ENCODE peak calls at places on chromosomes 11 and 22, in nine cellular contexts. One of them, this sample, is unnamed.

GRCh38 chr11:12064136-12064953 is 46.0 kb upstream of the MICAL2 start:
- DNase-seq in CD8-positive, alpha-beta T cell: no peak
- DNase-seq in cardiac fibroblast: no peak
- DNase-seq in vagina: no peak
- DNase-seq in mucosa of descending colon: no peak
- DNase-seq in psoas muscle: no peak
- DNase-seq in SK-N-SH: no peak
- DNase-seq in BJ: no peak
- DNase-seq in adrenal gland: no peak
- DNase-seq in this sample: no peak

GRCh38 chr11:26953770-26954392 is 40.0 kb upstream of the FIBIN start:
- DNase-seq in CD8-positive, alpha-beta T cell: no peak
- DNase-seq in cardiac fibroblast: peak
- DNase-seq in vagina: no peak
- DNase-seq in mucosa of descending colon: no peak
- DNase-seq in psoas muscle: no peak
- DNase-seq in SK-N-SH: peak
- DNase-seq in BJ: no peak
- DNase-seq in adrenal gland: no peak
- DNase-seq in this sample: peak

GRCh38 chr11:103537904-103538502 is 428.8 kb downstream of the DYNC2H1 start:
- DNase-seq in CD8-positive, alpha-beta T cell: no peak
- DNase-seq in cardiac fibroblast: peak
- DNase-seq in vagina: no peak
- DNase-seq in mucosa of descending colon: no peak
- DNase-seq in psoas muscle: no peak
- DNase-seq in SK-N-SH: peak
- DNase-seq in BJ: no peak
- DNase-seq in adrenal gland: no peak
- DNase-seq in this sample: peak

GRCh38 chr11:57310630-57311086 is 14.1 kb downstream of the TNKS1BP1 start:
- DNase-seq in CD8-positive, alpha-beta T cell: no peak
- DNase-seq in cardiac fibroblast: no peak
- DNase-seq in vagina: no peak
- DNase-seq in mucosa of descending colon: no peak
- DNase-seq in psoas muscle: no peak
- DNase-seq in SK-N-SH: no peak
- DNase-seq in BJ: no peak
- DNase-seq in adrenal gland: peak
- DNase-seq in this sample: peak

GRCh38 chr11:27783701-27784355 is 83.6 kb upstream of the BDNF start:
- DNase-seq in CD8-positive, alpha-beta T cell: no peak
- DNase-seq in cardiac fibroblast: no peak
- DNase-seq in vagina: no peak
- DNase-seq in mucosa of descending colon: no peak
- DNase-seq in psoas muscle: no peak
- DNase-seq in SK-N-SH: no peak
- DNase-seq in BJ: no peak
- DNase-seq in adrenal gland: no peak
- DNase-seq in this sample: peak

GRCh38 chr11:84430661-84431060 is 1144.5 kb upstream of the CCDC90B start:
- DNase-seq in CD8-positive, alpha-beta T cell: no peak
- DNase-seq in cardiac fibroblast: no peak
- DNase-seq in vagina: no peak
- DNase-seq in mucosa of descending colon: no peak
- DNase-seq in psoas muscle: no peak
- DNase-seq in SK-N-SH: no peak
- DNase-seq in BJ: no peak
- DNase-seq in adrenal gland: peak
- DNase-seq in this sample: no peak

GRCh38 chr11:111601979-111602864 is at the start of gene SIK2:
- DNase-seq in CD8-positive, alpha-beta T cell: peak
- DNase-seq in cardiac fibroblast: peak
- DNase-seq in vagina: peak
- DNase-seq in mucosa of descending colon: peak
- DNase-seq in psoas muscle: peak
- DNase-seq in SK-N-SH: peak
- DNase-seq in BJ: peak
- DNase-seq in adrenal gland: peak
- DNase-seq in this sample: peak

GRCh38 chr11:16799890-16800289 is 61.4 kb downstream of the C11orf58 start:
- DNase-seq in CD8-positive, alpha-beta T cell: no peak
- DNase-seq in cardiac fibroblast: no peak
- DNase-seq in vagina: no peak
- DNase-seq in mucosa of descending colon: no peak
- DNase-seq in psoas muscle: no peak
- DNase-seq in SK-N-SH: no peak
- DNase-seq in BJ: no peak
- DNase-seq in adrenal gland: no peak
- DNase-seq in this sample: no peak

GRCh38 chr11:44510372-44510771 is 55.1 kb upstream of the CD82 start:
- DNase-seq in CD8-positive, alpha-beta T cell: no peak
- DNase-seq in cardiac fibroblast: no peak
- DNase-seq in vagina: no peak
- DNase-seq in mucosa of descending colon: no peak
- DNase-seq in psoas muscle: no peak
- DNase-seq in SK-N-SH: no peak
- DNase-seq in BJ: no peak
- DNase-seq in adrenal gland: no peak
- DNase-seq in this sample: no peak

GRCh38 chr11:36433896-36434295 is 76.2 kb downstream of the TRAF6 start:
- DNase-seq in CD8-positive, alpha-beta T cell: no peak
- DNase-seq in cardiac fibroblast: no peak
- DNase-seq in vagina: no peak
- DNase-seq in mucosa of descending colon: no peak
- DNase-seq in psoas muscle: no peak
- DNase-seq in SK-N-SH: no peak
- DNase-seq in BJ: no peak
- DNase-seq in adrenal gland: no peak
- DNase-seq in this sample: no peak

GRCh38 chr11:36427876-36428275 is 82.2 kb downstream of the TRAF6 start:
- DNase-seq in CD8-positive, alpha-beta T cell: no peak
- DNase-seq in cardiac fibroblast: no peak
- DNase-seq in vagina: no peak
- DNase-seq in mucosa of descending colon: no peak
- DNase-seq in psoas muscle: no peak
- DNase-seq in SK-N-SH: no peak
- DNase-seq in BJ: no peak
- DNase-seq in adrenal gland: no peak
- DNase-seq in this sample: peak

GRCh38 chr11:36432093-36432469 is 78.0 kb downstream of the TRAF6 start:
- DNase-seq in CD8-positive, alpha-beta T cell: no peak
- DNase-seq in cardiac fibroblast: no peak
- DNase-seq in vagina: no peak
- DNase-seq in mucosa of descending colon: no peak
- DNase-seq in psoas muscle: no peak
- DNase-seq in SK-N-SH: no peak
- DNase-seq in BJ: no peak
- DNase-seq in adrenal gland: no peak
- DNase-seq in this sample: no peak

GRCh38 chr11:36432747-36433146 is 77.3 kb downstream of the TRAF6 start:
- DNase-seq in CD8-positive, alpha-beta T cell: no peak
- DNase-seq in cardiac fibroblast: no peak
- DNase-seq in vagina: no peak
- DNase-seq in mucosa of descending colon: no peak
- DNase-seq in psoas muscle: no peak
- DNase-seq in SK-N-SH: no peak
- DNase-seq in BJ: no peak
- DNase-seq in adrenal gland: no peak
- DNase-seq in this sample: no peak

DNA sequence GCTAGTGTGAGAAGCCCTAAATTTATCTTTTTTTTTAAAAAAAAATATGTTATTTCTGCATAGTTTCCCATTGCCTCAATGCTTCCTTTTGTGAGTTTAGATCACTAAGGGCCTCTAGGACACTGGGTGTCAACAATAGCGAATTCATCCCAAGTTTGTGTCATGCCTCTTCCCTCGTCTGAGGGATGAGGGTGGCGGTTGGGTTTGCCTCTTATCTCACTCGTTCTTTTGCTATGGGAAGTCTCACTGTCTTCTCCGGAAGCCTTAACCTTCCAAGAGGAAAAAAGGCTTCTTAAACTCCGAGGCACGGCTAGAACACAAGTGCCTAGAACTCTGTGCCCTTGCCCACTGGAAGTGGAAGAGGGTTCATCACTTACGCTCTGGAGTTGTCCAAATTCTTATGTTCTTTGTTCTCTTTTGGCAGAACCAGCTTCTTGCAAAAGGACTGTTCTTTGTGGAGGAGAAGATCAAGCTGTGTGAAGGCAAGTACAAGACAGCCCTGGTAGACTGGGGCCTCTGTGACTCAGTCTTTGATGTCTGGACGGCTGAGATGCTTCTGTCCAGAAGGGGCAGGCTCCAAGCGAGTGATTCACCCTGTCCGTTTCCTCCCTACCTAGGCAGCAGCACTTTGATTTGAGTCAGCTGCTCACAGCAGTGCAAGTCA is 78.5 kb downstream of the TRAF6 start:
- DNase-seq in CD8-positive, alpha-beta T cell: no peak
- DNase-seq in cardiac fibroblast: peak
- DNase-seq in vagina: peak
- DNase-seq in mucosa of descending colon: no peak
- DNase-seq in psoas muscle: peak
- DNase-seq in SK-N-SH: no peak
- DNase-seq in BJ: peak
- DNase-seq in adrenal gland: peak
- DNase-seq in this sample: peak
- TF ChIP-seq CTCF in CD8-positive, alpha-beta T cell: no peak
- TF ChIP-seq CTCF in cardiac fibroblast: no peak
- TF ChIP-seq CTCF in vagina: no peak
- TF ChIP-seq CTCF in mucosa of descending colon: no peak
- TF ChIP-seq CTCF in psoas muscle: no peak
- TF ChIP-seq CTCF in SK-N-SH: peak
- TF ChIP-seq CTCF in BJ: peak
- TF ChIP-seq CTCF in adrenal gland: no peak
- TF ChIP-seq CTCF in this sample: peak

GRCh38 chr22:36913431-36914382 is at the start of gene CSF2RB:
- DNase-seq in CD8-positive, alpha-beta T cell: no peak
- DNase-seq in cardiac fibroblast: no peak
- DNase-seq in vagina: no peak
- DNase-seq in mucosa of descending colon: no peak
- DNase-seq in psoas muscle: peak
- DNase-seq in SK-N-SH: no peak
- DNase-seq in BJ: no peak
- DNase-seq in adrenal gland: peak
- DNase-seq in this sample: no peak
- H3K4me3 ChIP-seq in CD8-positive, alpha-beta T cell: no peak
- H3K4me3 ChIP-seq in cardiac fibroblast: no peak
- H3K4me3 ChIP-seq in vagina: no peak
- H3K4me3 ChIP-seq in mucosa of descending colon: no peak
- H3K4me3 ChIP-seq in psoas muscle: peak
- H3K4me3 ChIP-seq in SK-N-SH: no peak
- H3K4me3 ChIP-seq in BJ: no peak
- H3K4me3 ChIP-seq in adrenal gland: no peak
- H3K4me3 ChIP-seq in this sample: no peak

DNA sequence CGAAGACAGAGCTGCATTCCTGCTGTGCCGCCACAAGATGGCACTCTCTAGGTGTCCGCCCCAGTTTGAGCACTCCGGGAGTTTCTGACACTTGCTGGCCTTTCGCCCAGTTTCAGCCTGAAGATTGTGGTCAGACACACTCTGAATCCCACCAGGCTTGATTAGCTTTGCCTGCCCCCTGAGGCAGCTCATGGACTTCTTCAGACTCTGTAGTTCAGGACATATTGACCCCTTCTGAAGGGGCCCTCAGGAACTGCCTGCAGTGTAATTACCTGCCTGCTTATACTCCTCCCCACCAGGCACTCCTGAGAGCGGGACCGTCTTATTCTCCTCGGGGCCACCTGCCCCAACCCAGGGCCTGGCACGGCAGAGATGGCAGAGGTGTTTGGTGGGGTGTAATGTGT is 46.2 kb downstream of the EIF3F start:
- DNase-seq in CD8-positive, alpha-beta T cell: peak
- DNase-seq in cardiac fibroblast: peak
- DNase-seq in vagina: peak
- DNase-seq in mucosa of descending colon: peak
- DNase-seq in psoas muscle: peak
- DNase-seq in SK-N-SH: peak
- DNase-seq in BJ: no peak
- DNase-seq in adrenal gland: peak
- DNase-seq in this sample: peak
- TF ChIP-seq CTCF in CD8-positive, alpha-beta T cell: peak
- TF ChIP-seq CTCF in cardiac fibroblast: peak
- TF ChIP-seq CTCF in vagina: peak
- TF ChIP-seq CTCF in mucosa of descending colon: peak
- TF ChIP-seq CTCF in psoas muscle: peak
- TF ChIP-seq CTCF in SK-N-SH: peak
- TF ChIP-seq CTCF in BJ: peak
- TF ChIP-seq CTCF in adrenal gland: peak
- TF ChIP-seq CTCF in this sample: peak

DNA sequence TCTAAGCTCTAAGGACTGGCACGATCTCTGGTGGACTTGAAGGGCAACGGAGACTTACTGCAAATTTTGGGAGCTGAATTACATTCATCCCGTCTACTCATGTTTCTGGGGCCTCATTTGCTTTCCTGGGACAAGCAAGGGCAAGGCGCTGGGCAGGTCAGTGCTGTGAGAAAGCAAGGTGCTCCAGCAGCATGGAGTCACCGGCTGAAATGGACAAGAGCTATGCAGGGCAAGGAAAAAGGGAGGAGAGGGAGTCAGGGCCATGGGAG is 25.6 kb downstream of the FLI1 start:
- DNase-seq in CD8-positive, alpha-beta T cell: no peak
- DNase-seq in cardiac fibroblast: no peak
- DNase-seq in vagina: no peak
- DNase-seq in mucosa of descending colon: no peak
- DNase-seq in psoas muscle: no peak
- DNase-seq in SK-N-SH: no peak
- DNase-seq in BJ: no peak
- DNase-seq in adrenal gland: no peak
- DNase-seq in this sample: no peak
- H3K4me3 ChIP-seq in CD8-positive, alpha-beta T cell: peak
- H3K4me3 ChIP-seq in cardiac fibroblast: no peak
- H3K4me3 ChIP-seq in vagina: no peak
- H3K4me3 ChIP-seq in mucosa of descending colon: no peak
- H3K4me3 ChIP-seq in psoas muscle: no peak
- H3K4me3 ChIP-seq in SK-N-SH: no peak
- H3K4me3 ChIP-seq in BJ: no peak
- H3K4me3 ChIP-seq in adrenal gland: no peak
- H3K4me3 ChIP-seq in this sample: no peak

GRCh38 chr11:60915250-60915914 is 1.4 kb downstream of the TMEM109 start:
- DNase-seq in CD8-positive, alpha-beta T cell: peak
- DNase-seq in cardiac fibroblast: peak
- DNase-seq in vagina: no peak
- DNase-seq in mucosa of descending colon: peak
- DNase-seq in psoas muscle: peak
- DNase-seq in SK-N-SH: peak
- DNase-seq in BJ: no peak
- DNase-seq in adrenal gland: peak
- DNase-seq in this sample: peak
- TF ChIP-seq CTCF in CD8-positive, alpha-beta T cell: peak
- TF ChIP-seq CTCF in cardiac fibroblast: peak
- TF ChIP-seq CTCF in vagina: no peak
- TF ChIP-seq CTCF in mucosa of descending colon: no peak
- TF ChIP-seq CTCF in psoas muscle: peak
- TF ChIP-seq CTCF in SK-N-SH: peak
- TF ChIP-seq CTCF in BJ: peak
- TF ChIP-seq CTCF in adrenal gland: no peak
- TF ChIP-seq CTCF in this sample: peak

DNA sequence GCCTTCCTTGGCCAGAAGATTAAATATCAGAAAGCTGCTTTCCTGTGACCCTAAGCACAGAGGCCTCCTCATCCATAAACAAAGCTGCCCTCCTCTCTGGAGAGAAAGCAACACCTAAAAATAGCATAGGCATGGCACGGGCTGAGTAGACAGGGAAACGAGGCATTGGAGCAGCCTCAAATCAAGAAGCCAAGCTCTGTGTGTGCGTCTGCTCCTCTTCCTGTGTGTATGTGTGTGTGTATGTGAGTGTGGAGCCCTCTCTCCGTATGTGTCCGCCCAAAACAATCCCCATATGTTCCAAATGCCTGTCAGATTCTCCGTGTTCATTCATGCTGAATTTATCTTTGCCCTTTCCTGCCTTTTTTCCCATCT is 24.0 kb downstream of the KCNJ5 start:
- DNase-seq in CD8-positive, alpha-beta T cell: no peak
- DNase-seq in cardiac fibroblast: no peak
- DNase-seq in vagina: no peak
- DNase-seq in mucosa of descending colon: no peak
- DNase-seq in psoas muscle: no peak
- DNase-seq in SK-N-SH: no peak
- DNase-seq in BJ: no peak
- DNase-seq in adrenal gland: no peak
- DNase-seq in this sample: no peak
- H3K4me3 ChIP-seq in CD8-positive, alpha-beta T cell: no peak
- H3K4me3 ChIP-seq in cardiac fibroblast: no peak
- H3K4me3 ChIP-seq in vagina: no peak
- H3K4me3 ChIP-seq in mucosa of descending colon: no peak
- H3K4me3 ChIP-seq in psoas muscle: no peak
- H3K4me3 ChIP-seq in SK-N-SH: no peak
- H3K4me3 ChIP-seq in BJ: no peak
- H3K4me3 ChIP-seq in adrenal gland: no peak
- H3K4me3 ChIP-seq in this sample: no peak